ENCODE peak calls at places on chromosomes 1 and 21, in five cellular contexts. A is K562, Z is GM12878, R is H1, S is HepG2. Q is an unnamed sample.
A peak's percentile ranks its signal among the peaks of the same experiment; 100 is the strongest.

GRCh38 chr1:64248065-64248464 is 44.6 kb downstream of the UBE2U start:
- DNase-seq in A (no peak), Z (no peak), R (no peak), S (no peak), Q (no peak)

GRCh38 chr1:84700065-84700464 is 9.8 kb upstream of the SSX2IP start:
- DNase-seq in A (peak; percentile 23), Z (no peak), R (no peak), S (no peak), Q (no peak)

GRCh38 chr1:8472668-8473067 is 154.8 kb downstream of the SLC45A1 start:
- DNase-seq in A (no peak), Z (no peak), R (no peak), S (no peak), Q (no peak)

GRCh38 chr1:46530791-46531409 is 20.5 kb downstream of the KNCN start:
- DNase-seq in A (no peak), Z (no peak), R (no peak), S (no peak), Q (no peak)

GRCh38 chr1:48938975-48939374 is 162.3 kb upstream of the BEND5 start:
- DNase-seq in A (no peak), Z (no peak), R (no peak), S (no peak), Q (no peak)

GRCh38 chr1:66237722-66238479 is 296.1 kb upstream of the SGIP1 start:
- DNase-seq in A (no peak), Z (no peak), R (no peak), S (no peak), Q (no peak)

GRCh38 chr1:245704765-245705164 is 550.0 kb downstream of the KIF26B start:
- DNase-seq in A (no peak), Z (no peak), R (no peak), S (no peak), Q (no peak)

GRCh38 chr1:44043176-44044070 is 12.2 kb upstream of the SLC6A9 start:
- DNase-seq in A (no peak), Z (no peak), R (no peak), S (no peak), Q (peak; percentile 12)

GRCh38 chr1:59107516-59107915 is 189.4 kb upstream of the FGGY start:
- DNase-seq in A (no peak), Z (no peak), R (no peak), S (no peak), Q (no peak)

GRCh38 chr1:200458780-200459179 is 48.9 kb upstream of the ZNF281 start:
- DNase-seq in A (no peak), Z (no peak), R (no peak), S (no peak), Q (no peak)

GRCh38 chr1:212217633-212218032 is 67.6 kb upstream of the PPP2R5A start:
- DNase-seq in A (no peak), Z (no peak), R (no peak), S (no peak), Q (no peak)

GRCh38 chr1:244075247-244075722 is 24.2 kb downstream of the ZBTB18 start:
- DNase-seq in A (no peak), Z (no peak), R (no peak), S (no peak), Q (no peak)

GRCh38 chr1:93051961-93052360 is 27.1 kb upstream of the MTF2 start:
- DNase-seq in A (peak; percentile 73), Z (no peak), R (no peak), S (no peak), Q (no peak)

GRCh38 chr1:200916152-200916551 is 21.5 kb downstream of the INAVA start:
- DNase-seq in A (peak; percentile 26), Z (no peak), R (peak; percentile 70), S (no peak), Q (peak; percentile 79)

GRCh38 chr1:231431665-231432415 is 9.8 kb upstream of the EGLN1 start:
- DNase-seq in A (no peak), Z (no peak), R (no peak), S (peak; percentile 63), Q (no peak)

GRCh38 chr1:192609110-192610079 is 26.6 kb upstream of the RGS13 start:
- DNase-seq in A (peak; percentile 2), Z (peak; percentile 96), R (no peak), S (no peak), Q (no peak)

GRCh38 chr1:48654606-48655210 is 122.0 kb downstream of the BEND5 start:
- DNase-seq in A (no peak), Z (no peak), R (no peak), S (no peak), Q (no peak)

GRCh38 chr1:87045757-87046422 is 131.5 kb downstream of the HS2ST1 start:
- DNase-seq in A (no peak), Z (no peak), R (no peak), S (no peak), Q (no peak)

GRCh38 chr1:175512637-175513412 is 230.6 kb downstream of the TNR start:
- DNase-seq in A (no peak), Z (no peak), R (no peak), S (no peak), Q (no peak)

GRCh38 chr1:74502432-74502831 is 10.0 kb downstream of the LRRC53 start:
- DNase-seq in A (no peak), Z (no peak), R (no peak), S (peak; percentile 16), Q (no peak)

GRCh38 chr1:8020032-8020431 is 6.1 kb downstream of the ERRFI1 start:
- DNase-seq in A (no peak), Z (no peak), R (no peak), S (peak; percentile 58), Q (no peak)

GRCh38 chr1:30652151-30652915 is 71.1 kb downstream of the MATN1 start:
- DNase-seq in A (no peak), Z (no peak), R (no peak), S (no peak), Q (no peak)

DNA sequence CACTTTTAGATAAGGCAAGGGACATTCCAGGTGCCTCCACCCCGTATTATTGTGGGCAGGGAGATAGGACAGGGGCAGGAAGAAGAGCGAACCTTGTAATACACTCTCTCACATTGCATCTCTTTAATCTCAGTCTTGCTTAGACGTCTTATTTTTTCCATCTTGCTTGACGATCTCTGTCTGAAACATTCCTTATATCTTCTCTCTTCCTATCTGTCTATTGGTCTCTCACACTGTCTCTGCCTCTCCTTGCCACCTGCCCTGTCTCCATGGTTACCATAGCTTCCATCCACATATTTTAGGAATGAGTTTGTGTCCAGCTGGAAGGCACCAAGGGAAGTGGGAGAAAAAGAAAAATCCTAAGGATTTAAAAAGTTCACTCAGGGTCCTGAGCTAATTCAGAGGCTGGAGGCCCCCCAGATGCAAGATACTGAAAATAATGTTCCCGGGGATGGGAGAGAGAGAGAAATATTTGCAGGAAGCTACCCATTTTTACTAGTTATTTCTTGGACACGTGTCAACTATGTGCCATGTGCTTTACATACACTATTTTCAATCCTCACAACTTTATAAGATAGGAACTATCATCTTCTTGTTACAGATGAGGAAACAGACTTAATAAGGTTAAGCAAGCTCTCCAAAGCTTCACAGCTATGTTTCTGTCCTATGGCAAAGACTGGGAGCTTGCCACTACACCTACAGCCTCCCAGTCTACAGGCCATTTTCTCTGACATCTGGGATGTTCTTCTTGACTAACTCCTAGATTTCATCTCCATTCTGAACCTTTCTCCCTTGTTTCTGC is 956 bp downstream of the ANKRD34A start:
- DNase-seq in A (no peak), Z (no peak), R (no peak), S (no peak), Q (no peak)
- TF ChIP-seq ATF3 in A (no peak), Z (no peak), R (no peak), S (no peak), Q (no peak)

GRCh38 chr1:20194770-20195463 is 8.6 kb upstream of the PLA2G2C start:
- DNase-seq in A (peak; percentile 90), Z (peak; percentile 13), R (no peak), S (peak; percentile 44), Q (peak; percentile 78)
- TF ChIP-seq CREB1 in A (no peak), Z (no peak), R (no peak), S (no peak), Q (no peak)

GRCh38 chr21:34024382-34024693 is 49.0 kb upstream of the MRPS6 start:
- DNase-seq in A (no peak), Z (no peak), R (no peak), S (no peak), Q (no peak)

GRCh38 chr21:34029724-34030528 is 43.5 kb upstream of the MRPS6 start:
- DNase-seq in A (peak; percentile 89), Z (peak; percentile 87), R (peak; percentile 39), S (peak; percentile 23), Q (peak; percentile 62)

GRCh38 chr21:34031835-34032370 is 41.5 kb upstream of the MRPS6 start:
- DNase-seq in A (peak; percentile 48), Z (no peak), R (no peak), S (peak; percentile 23), Q (no peak)

GRCh38 chr21:34023691-34024381 is 49.5 kb upstream of the MRPS6 start:
- DNase-seq in A (no peak), Z (no peak), R (no peak), S (no peak), Q (no peak)

DNA sequence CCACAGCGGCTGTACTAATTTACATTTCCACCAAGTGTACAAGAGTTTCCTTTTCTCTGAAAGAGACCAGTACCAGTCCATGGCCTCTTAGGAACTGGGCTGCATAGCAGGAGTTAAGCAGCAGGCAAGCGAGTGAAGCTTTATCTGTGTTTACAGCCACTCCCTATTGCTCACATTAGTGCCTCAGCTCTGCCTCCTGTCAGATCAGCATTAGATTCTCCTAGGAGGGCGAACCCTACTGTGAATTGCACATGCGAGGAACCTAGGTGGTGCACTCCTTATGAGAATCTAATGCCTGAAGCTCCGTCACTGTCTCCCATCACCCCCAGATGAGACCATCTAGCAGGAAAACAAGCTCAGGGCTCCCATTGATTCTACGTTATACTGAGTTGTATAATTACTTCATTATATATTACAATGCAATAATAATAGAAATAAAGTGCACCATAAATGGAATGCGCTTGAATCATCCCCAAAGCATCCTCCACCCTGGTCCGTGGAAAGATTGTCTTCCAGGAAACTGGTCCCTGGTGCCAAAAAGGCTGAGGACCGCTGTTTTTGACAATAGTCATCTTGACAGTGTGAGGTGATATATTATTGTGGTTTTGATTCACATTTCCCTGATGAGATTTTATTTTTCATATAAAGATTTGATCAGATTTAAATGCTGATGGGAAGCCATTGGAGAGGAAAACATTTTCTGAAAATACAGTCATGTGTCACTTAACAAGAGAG is 45.5 kb upstream of the MRPS6 start:
- DNase-seq in A (peak; percentile 51), Z (no peak), R (no peak), S (no peak), Q (no peak)
- TF ChIP-seq SP1 in A (no peak), Z (no peak), R (no peak), S (no peak), Q (no peak)

GRCh38 chr1:14872762-14873161 is 274.3 kb downstream of the KAZN start:
- DNase-seq in A (no peak), Z (no peak), R (no peak), S (no peak), Q (no peak)

GRCh38 chr1:14873657-14874056 is 275.2 kb downstream of the KAZN start:
- DNase-seq in A (no peak), Z (no peak), R (no peak), S (no peak), Q (no peak)

GRCh38 chr1:14871569-14871968 is 273.1 kb downstream of the KAZN start:
- DNase-seq in A (no peak), Z (no peak), R (no peak), S (no peak), Q (no peak)

GRCh38 chr1:14866841-14867626 is 268.5 kb downstream of the KAZN start:
- DNase-seq in A (no peak), Z (no peak), R (no peak), S (no peak), Q (peak; percentile 26)

DNA sequence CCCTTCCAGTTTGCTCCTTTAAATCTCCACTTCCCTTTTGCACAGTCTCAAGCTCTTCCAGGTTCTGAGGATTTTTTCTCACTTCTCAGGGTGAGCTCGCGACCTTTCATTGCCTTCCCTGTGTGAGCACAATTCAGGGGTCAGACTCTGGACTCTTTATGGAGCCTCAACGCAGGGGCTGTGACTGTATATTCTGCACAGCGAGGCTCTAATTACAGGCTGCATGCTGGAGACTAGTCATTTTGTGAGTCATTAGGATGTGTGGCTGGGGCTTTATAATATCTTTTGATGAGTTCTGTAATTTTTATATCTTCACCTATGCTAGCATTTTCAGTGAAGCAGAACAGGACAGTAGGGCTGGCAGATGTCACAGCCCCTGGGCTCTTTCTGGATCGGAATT is 270.7 kb downstream of the KAZN start:
- DNase-seq in A (no peak), Z (no peak), R (no peak), S (no peak), Q (no peak)
- TF ChIP-seq ATF3 in A (no peak), Z (no peak), R (no peak), S (no peak), Q (no peak)